ENCODE peak calls at places on chromosomes 6 and 20, in six cellular contexts. M is NCI-H2171; W is right cardiac atrium; F is Panc1; B is ascending aorta; R is stimulated activated CD4-positive, alpha-beta T cell treated with anti-CD3 and anti-CD28 coated beads, Interleukin-2, amount 100 ng/mL, for 48 hours. L is an unnamed sample.

GRCh38 chr6:15985354-15985995 is 143.4 kb upstream of the MYLIP start:
- DNase-seq in R (no peak), W (no peak), M (no peak), F (no peak), B (no peak), L (no peak)

GRCh38 chr6:43762410-43762768 is 7.6 kb upstream of the VEGFA start:
- DNase-seq in B (no peak), W (no peak), M (no peak), F (no peak), R (no peak), L (no peak)

GRCh38 chr6:124040655-124041054 is 237.0 kb downstream of the NKAIN2 start:
- DNase-seq in F (no peak), M (no peak), R (no peak), W (no peak), B (no peak), L (no peak)

GRCh38 chr20:47568019-47568418 is 66.3 kb downstream of the NCOA3 start:
- DNase-seq in R (no peak), F (peak), W (no peak), M (no peak), B (no peak), L (no peak)

GRCh38 chr6:149340200-149340599 is 22.7 kb downstream of the TAB2 start:
- DNase-seq in M (no peak), F (no peak), B (no peak), R (no peak), W (no peak), L (no peak)

GRCh38 chr6:27630727-27631613 is 158.1 kb upstream of the ZNF184 start:
- DNase-seq in W (peak), R (peak), F (peak), B (no peak), M (peak), L (no peak)

GRCh38 chr20:11544029-11544678 is 373.5 kb upstream of the BTBD3 start:
- DNase-seq in R (no peak), B (no peak), W (no peak), F (peak), M (peak), L (no peak)

GRCh38 chr6:487956-488355 is 96.4 kb downstream of the IRF4 start:
- DNase-seq in W (peak), F (no peak), M (no peak), R (no peak), B (no peak), L (no peak)

GRCh38 chr20:44883214-44883902 is 2.1 kb upstream of the YWHAB start:
- DNase-seq in F (no peak), R (no peak), M (no peak), B (no peak), W (no peak), L (no peak)

GRCh38 chr6:77292564-77293546 is 170.4 kb downstream of the HTR1B start:
- DNase-seq in F (peak), B (no peak), W (no peak), M (no peak), R (no peak), L (no peak)